ENCODE peak calls at places on chromosomes 12 and 14, in four cellular contexts. One of them, this sample, is unnamed.

GRCh38 chr12:632102-632696 is 31.0 kb downstream of the NINJ2 start:
- DNase-seq in heart right ventricle: peak; percentile 29
- DNase-seq in cardiac muscle cell: peak; percentile 80
- DNase-seq in AG04450: peak; percentile 64
- DNase-seq in this sample: peak; percentile 76

GRCh38 chr12:32183646-32184045 is 77.0 kb downstream of the BICD1 start:
- DNase-seq in heart right ventricle: no peak
- DNase-seq in cardiac muscle cell: no peak
- DNase-seq in AG04450: no peak
- DNase-seq in this sample: no peak

GRCh38 chr14:33686218-33686617 is 264.7 kb downstream of the EGLN3 start:
- DNase-seq in heart right ventricle: no peak
- DNase-seq in cardiac muscle cell: no peak
- DNase-seq in AG04450: no peak
- DNase-seq in this sample: peak; percentile 91

GRCh38 chr12:62540354-62540753 is 73.7 kb downstream of the MON2 start:
- DNase-seq in heart right ventricle: no peak
- DNase-seq in cardiac muscle cell: no peak
- DNase-seq in AG04450: no peak
- DNase-seq in this sample: no peak

GRCh38 chr12:49296034-49296835 is 1.3 kb downstream of the PRPH start:
- DNase-seq in heart right ventricle: no peak
- DNase-seq in cardiac muscle cell: no peak
- DNase-seq in AG04450: no peak
- DNase-seq in this sample: no peak

GRCh38 chr12:76685246-76685678 is 78.7 kb upstream of the ZDHHC17 start:
- DNase-seq in heart right ventricle: peak; percentile 26
- DNase-seq in cardiac muscle cell: peak; percentile 70
- DNase-seq in AG04450: peak; percentile 20
- DNase-seq in this sample: no peak

GRCh38 chr14:59727073-59727661 is 143.4 kb downstream of the RTN1 start:
- DNase-seq in heart right ventricle: no peak
- DNase-seq in cardiac muscle cell: no peak
- DNase-seq in AG04450: no peak
- DNase-seq in this sample: no peak

GRCh38 chr14:21098134-21098891 is at the start of gene ZNF219:
- DNase-seq in heart right ventricle: peak; percentile 65
- DNase-seq in cardiac muscle cell: peak; percentile 61
- DNase-seq in AG04450: no peak
- DNase-seq in this sample: peak; percentile 54

GRCh38 chr12:53543539-53543938 is 36.3 kb upstream of the NPFF start:
- DNase-seq in heart right ventricle: peak; percentile 63
- DNase-seq in cardiac muscle cell: peak; percentile 84
- DNase-seq in AG04450: peak; percentile 41
- DNase-seq in this sample: peak; percentile 79

GRCh38 chr12:96846313-96846712 is 60.7 kb upstream of the NEDD1 start:
- DNase-seq in heart right ventricle: no peak
- DNase-seq in cardiac muscle cell: no peak
- DNase-seq in AG04450: no peak
- DNase-seq in this sample: no peak

GRCh38 chr14:50049703-50050102 is 66.7 kb downstream of the VCPKMT start:
- DNase-seq in heart right ventricle: no peak
- DNase-seq in cardiac muscle cell: no peak
- DNase-seq in AG04450: no peak
- DNase-seq in this sample: no peak

GRCh38 chr12:18658829-18659228 is 79.0 kb downstream of the PLCZ1 start:
- DNase-seq in heart right ventricle: no peak
- DNase-seq in cardiac muscle cell: no peak
- DNase-seq in AG04450: no peak
- DNase-seq in this sample: peak; percentile 8

GRCh38 chr12:18655351-18655750 is 82.5 kb downstream of the PLCZ1 start:
- DNase-seq in heart right ventricle: no peak
- DNase-seq in cardiac muscle cell: no peak
- DNase-seq in AG04450: no peak
- DNase-seq in this sample: no peak

GRCh38 chr12:18653465-18653864 is 84.3 kb downstream of the PLCZ1 start:
- DNase-seq in heart right ventricle: no peak
- DNase-seq in cardiac muscle cell: no peak
- DNase-seq in AG04450: no peak
- DNase-seq in this sample: no peak

GRCh38 chr12:18658179-18658578 is 79.6 kb downstream of the PLCZ1 start:
- DNase-seq in heart right ventricle: no peak
- DNase-seq in cardiac muscle cell: no peak
- DNase-seq in AG04450: no peak
- DNase-seq in this sample: no peak
- H3K4me3 ChIP-seq in heart right ventricle: no peak overlapping the region
- H3K4me3 ChIP-seq in cardiac muscle cell: no peak overlapping the region
- H3K4me3 ChIP-seq in AG04450: no peak overlapping the region
- H3K4me3 ChIP-seq in this sample: no peak overlapping the region

DNA sequence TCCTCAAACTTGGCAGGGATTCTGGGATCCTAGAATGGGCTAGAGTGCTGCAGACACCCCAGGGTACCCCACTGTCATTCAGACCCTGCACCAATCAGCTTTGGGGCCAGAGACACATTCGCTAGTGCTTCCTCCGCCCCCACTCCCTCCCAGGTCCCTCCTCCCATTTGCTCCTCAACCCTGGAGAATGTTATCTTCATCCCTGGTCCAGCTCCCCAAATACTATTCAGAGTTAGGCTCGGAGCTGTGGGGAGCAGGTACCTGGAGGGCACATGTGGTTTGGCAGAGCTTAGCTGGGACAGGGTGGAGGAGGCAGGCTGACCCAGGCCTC is 19.4 kb downstream of the VSX2 start:
- DNase-seq in heart right ventricle: no peak
- DNase-seq in cardiac muscle cell: no peak
- DNase-seq in AG04450: no peak
- DNase-seq in this sample: no peak
- H3K4me3 ChIP-seq in heart right ventricle: peak overlapping the region; percentile 76
- H3K4me3 ChIP-seq in cardiac muscle cell: no peak overlapping the region
- H3K4me3 ChIP-seq in AG04450: no peak overlapping the region
- H3K4me3 ChIP-seq in this sample: peak overlapping the region; percentile 56

GRCh38 chr12:128322341-128322740 is 55.4 kb downstream of the TMEM132C start:
- DNase-seq in heart right ventricle: no peak
- DNase-seq in cardiac muscle cell: no peak
- DNase-seq in AG04450: no peak
- DNase-seq in this sample: no peak
- H3K4me3 ChIP-seq in heart right ventricle: no peak overlapping the region
- H3K4me3 ChIP-seq in cardiac muscle cell: no peak overlapping the region
- H3K4me3 ChIP-seq in AG04450: no peak overlapping the region
- H3K4me3 ChIP-seq in this sample: no peak overlapping the region

GRCh38 chr12:107325075-107325474 is 231.7 kb upstream of the CRY1 start:
- DNase-seq in heart right ventricle: no peak
- DNase-seq in cardiac muscle cell: no peak
- DNase-seq in AG04450: no peak
- DNase-seq in this sample: no peak

GRCh38 chr12:107319536-107320030 is 226.2 kb upstream of the CRY1 start:
- DNase-seq in heart right ventricle: no peak
- DNase-seq in cardiac muscle cell: no peak
- DNase-seq in AG04450: no peak
- DNase-seq in this sample: no peak

GRCh38 chr12:107320929-107321618 is 227.7 kb upstream of the CRY1 start:
- DNase-seq in heart right ventricle: no peak
- DNase-seq in cardiac muscle cell: peak; percentile 23
- DNase-seq in AG04450: no peak
- DNase-seq in this sample: no peak

GRCh38 chr12:107320031-107320928 is 226.9 kb upstream of the CRY1 start:
- DNase-seq in heart right ventricle: peak; percentile 24
- DNase-seq in cardiac muscle cell: peak; percentile 24
- DNase-seq in AG04450: no peak
- DNase-seq in this sample: no peak

GRCh38 chr12:107322063-107322462 is 228.7 kb upstream of the CRY1 start:
- DNase-seq in heart right ventricle: no peak
- DNase-seq in cardiac muscle cell: no peak
- DNase-seq in AG04450: no peak
- DNase-seq in this sample: no peak
- H3K4me3 ChIP-seq in heart right ventricle: no peak overlapping the region
- H3K4me3 ChIP-seq in cardiac muscle cell: no peak overlapping the region
- H3K4me3 ChIP-seq in AG04450: no peak overlapping the region
- H3K4me3 ChIP-seq in this sample: no peak overlapping the region

GRCh38 chr14:63438065-63438757 is 105.0 kb downstream of the PPP2R5E start:
- DNase-seq in heart right ventricle: peak; percentile 68
- DNase-seq in cardiac muscle cell: peak; percentile 98
- DNase-seq in AG04450: peak; percentile 73
- DNase-seq in this sample: peak; percentile 97

GRCh38 chr14:63432888-63433552 is 110.2 kb downstream of the PPP2R5E start:
- DNase-seq in heart right ventricle: no peak
- DNase-seq in cardiac muscle cell: no peak
- DNase-seq in AG04450: no peak
- DNase-seq in this sample: no peak

GRCh38 chr14:63435204-63435603 is 108.0 kb downstream of the PPP2R5E start:
- DNase-seq in heart right ventricle: no peak
- DNase-seq in cardiac muscle cell: no peak
- DNase-seq in AG04450: no peak
- DNase-seq in this sample: no peak

GRCh38 chr14:63436286-63437098 is 106.7 kb downstream of the PPP2R5E start:
- DNase-seq in heart right ventricle: no peak
- DNase-seq in cardiac muscle cell: no peak
- DNase-seq in AG04450: no peak
- DNase-seq in this sample: no peak

GRCh38 chr14:63435838-63436237 is 107.3 kb downstream of the PPP2R5E start:
- DNase-seq in heart right ventricle: peak; percentile 42
- DNase-seq in cardiac muscle cell: peak; percentile 60
- DNase-seq in AG04450: peak; percentile 76
- DNase-seq in this sample: peak; percentile 89
- H3K4me3 ChIP-seq in heart right ventricle: no peak overlapping the region
- H3K4me3 ChIP-seq in cardiac muscle cell: no peak overlapping the region
- H3K4me3 ChIP-seq in AG04450: no peak overlapping the region
- H3K4me3 ChIP-seq in this sample: no peak overlapping the region

GRCh38 chr14:65239897-65240296 is 137.6 kb upstream of the MAX start:
- DNase-seq in heart right ventricle: no peak
- DNase-seq in cardiac muscle cell: no peak
- DNase-seq in AG04450: no peak
- DNase-seq in this sample: no peak
- H3K4me3 ChIP-seq in heart right ventricle: no peak overlapping the region
- H3K4me3 ChIP-seq in cardiac muscle cell: no peak overlapping the region
- H3K4me3 ChIP-seq in AG04450: no peak overlapping the region
- H3K4me3 ChIP-seq in this sample: no peak overlapping the region

DNA sequence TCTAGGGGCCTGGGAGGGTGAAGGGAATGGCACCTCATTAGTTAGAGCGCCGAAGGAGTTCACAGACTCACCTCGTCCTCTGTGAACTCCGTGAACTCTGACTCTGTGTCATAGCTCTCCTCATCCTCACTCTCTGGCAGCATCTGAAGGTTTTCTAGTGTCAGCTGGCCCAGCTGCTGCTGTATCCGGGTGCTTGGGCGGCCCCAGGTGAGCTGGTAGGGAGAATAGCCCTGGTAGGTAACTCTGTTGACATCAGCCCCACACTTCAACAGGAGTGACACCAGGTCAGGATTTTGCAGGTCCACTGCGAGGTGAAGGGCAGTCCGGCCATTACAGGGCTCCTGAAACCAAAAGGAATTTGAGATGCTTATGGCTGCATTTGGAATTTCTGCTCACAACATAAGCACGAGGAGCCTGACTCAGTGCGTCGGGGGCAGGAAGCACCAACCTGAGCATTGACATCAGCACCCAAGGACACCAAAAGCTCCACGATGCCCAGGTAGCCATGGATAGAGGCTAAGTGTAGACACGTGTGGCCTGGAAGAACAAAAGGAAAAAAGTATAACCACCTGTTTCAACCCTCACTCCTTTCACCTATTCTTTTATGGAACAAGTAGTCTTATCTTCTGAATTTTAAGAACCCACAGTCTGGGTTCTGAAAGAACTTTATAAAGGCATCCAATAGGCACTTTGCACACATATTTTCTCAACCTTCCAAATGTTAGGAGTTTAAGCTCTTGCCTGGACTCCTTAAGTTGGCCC is 2.0 kb downstream of the NFKBIA start:
- DNase-seq in heart right ventricle: no peak
- DNase-seq in cardiac muscle cell: no peak
- DNase-seq in AG04450: no peak
- DNase-seq in this sample: no peak
- H3K4me3 ChIP-seq in heart right ventricle: peak overlapping the region; percentile 64
- H3K4me3 ChIP-seq in cardiac muscle cell: peak overlapping the region; percentile 79
- H3K4me3 ChIP-seq in AG04450: peak overlapping the region; percentile 94
- H3K4me3 ChIP-seq in this sample: peak overlapping the region; percentile 86

GRCh38 chr14:105471823-105472495 is 2.7 kb upstream of the CRIP2 start:
- DNase-seq in heart right ventricle: peak; percentile 68
- DNase-seq in cardiac muscle cell: no peak
- DNase-seq in AG04450: no peak
- DNase-seq in this sample: no peak

GRCh38 chr14:105473677-105474477 is 744 bp upstream of the CRIP2 start:
- DNase-seq in heart right ventricle: peak; percentile 98
- DNase-seq in cardiac muscle cell: peak; percentile 93
- DNase-seq in AG04450: peak; percentile 61
- DNase-seq in this sample: peak; percentile 68

GRCh38 chr14:105472496-105472991 is 2.1 kb upstream of the CRIP2 start:
- DNase-seq in heart right ventricle: peak; percentile 82
- DNase-seq in cardiac muscle cell: no peak
- DNase-seq in AG04450: no peak
- DNase-seq in this sample: no peak

GRCh38 chr14:105474478-105475268 is at the start of gene CRIP2:
- DNase-seq in heart right ventricle: peak; percentile 57
- DNase-seq in cardiac muscle cell: peak; percentile 55
- DNase-seq in AG04450: no peak
- DNase-seq in this sample: no peak

GRCh38 chr14:105473033-105473676 is 1.5 kb upstream of the CRIP2 start:
- DNase-seq in heart right ventricle: peak; percentile 45
- DNase-seq in cardiac muscle cell: no peak
- DNase-seq in AG04450: no peak
- DNase-seq in this sample: no peak
- H3K4me3 ChIP-seq in heart right ventricle: peak overlapping the region; percentile 63
- H3K4me3 ChIP-seq in cardiac muscle cell: peak overlapping the region; percentile 71
- H3K4me3 ChIP-seq in AG04450: no peak overlapping the region
- H3K4me3 ChIP-seq in this sample: no peak overlapping the region